ENCODE peak calls at places on chromosomes 16 and 17, in seven cellular contexts. One of them, this sample, is unnamed.

GRCh38 chr17:45784583-45785372 is 658 bp downstream of the CRHR1 start:
- DNase-seq in stimulated activated naive CD4-positive, alpha-beta T cell treated with Interleukin-2 at 50 U/mL for 16 hours: peak
- DNase-seq in stimulated activated CD4-positive, alpha-beta T cell treated with anti-CD3 and anti-CD28 coated beads, Interleukin-4, amount 100 ng/mL, for 48 hours: peak
- DNase-seq in stimulated activated CD8-positive, alpha-beta memory T cell treated with anti-CD3 and anti-CD28 coated beads, Interleukin-12 subunit alpha, Interleukin-12 subunit beta, amount 100 ng/mL, for 1 hour: no peak
- DNase-seq in mesenchymal stem cell: peak
- DNase-seq in NCI-H774: no peak
- DNase-seq in activated CD4-positive, alpha-beta T cell treated with anti-CD3 and anti-CD28 coated beads for 24 hours: no peak
- DNase-seq in this sample: no peak

GRCh38 chr17:80171681-80172080 is 1.9 kb downstream of the CARD14 start:
- DNase-seq in stimulated activated CD4-positive, alpha-beta T cell treated with anti-CD3 and anti-CD28 coated beads, Interleukin-4, amount 100 ng/mL, for 48 hours: no peak
- DNase-seq in stimulated activated CD8-positive, alpha-beta memory T cell treated with anti-CD3 and anti-CD28 coated beads, Interleukin-12 subunit alpha, Interleukin-12 subunit beta, amount 100 ng/mL, for 1 hour: no peak
- DNase-seq in activated CD4-positive, alpha-beta T cell treated with anti-CD3 and anti-CD28 coated beads for 24 hours: no peak
- DNase-seq in mesenchymal stem cell: no peak
- DNase-seq in NCI-H774: no peak
- DNase-seq in stimulated activated naive CD4-positive, alpha-beta T cell treated with Interleukin-2 at 50 U/mL for 16 hours: no peak
- DNase-seq in this sample: no peak

GRCh38 chr17:58279016-58279671 is 1.6 kb downstream of the MPO start:
- DNase-seq in stimulated activated CD8-positive, alpha-beta memory T cell treated with anti-CD3 and anti-CD28 coated beads, Interleukin-12 subunit alpha, Interleukin-12 subunit beta, amount 100 ng/mL, for 1 hour: no peak
- DNase-seq in stimulated activated CD4-positive, alpha-beta T cell treated with anti-CD3 and anti-CD28 coated beads, Interleukin-4, amount 100 ng/mL, for 48 hours: no peak
- DNase-seq in mesenchymal stem cell: no peak
- DNase-seq in stimulated activated naive CD4-positive, alpha-beta T cell treated with Interleukin-2 at 50 U/mL for 16 hours: no peak
- DNase-seq in activated CD4-positive, alpha-beta T cell treated with anti-CD3 and anti-CD28 coated beads for 24 hours: no peak
- DNase-seq in NCI-H774: no peak
- DNase-seq in this sample: peak

GRCh38 chr17:75536401-75536800 is 10.9 kb downstream of the LLGL2 start:
- DNase-seq in activated CD4-positive, alpha-beta T cell treated with anti-CD3 and anti-CD28 coated beads for 24 hours: no peak
- DNase-seq in stimulated activated CD8-positive, alpha-beta memory T cell treated with anti-CD3 and anti-CD28 coated beads, Interleukin-12 subunit alpha, Interleukin-12 subunit beta, amount 100 ng/mL, for 1 hour: no peak
- DNase-seq in NCI-H774: no peak
- DNase-seq in mesenchymal stem cell: no peak
- DNase-seq in stimulated activated CD4-positive, alpha-beta T cell treated with anti-CD3 and anti-CD28 coated beads, Interleukin-4, amount 100 ng/mL, for 48 hours: no peak
- DNase-seq in stimulated activated naive CD4-positive, alpha-beta T cell treated with Interleukin-2 at 50 U/mL for 16 hours: no peak
- DNase-seq in this sample: no peak

GRCh38 chr16:10787304-10787703 is 31.3 kb downstream of the TVP23A start:
- DNase-seq in mesenchymal stem cell: no peak
- DNase-seq in stimulated activated CD8-positive, alpha-beta memory T cell treated with anti-CD3 and anti-CD28 coated beads, Interleukin-12 subunit alpha, Interleukin-12 subunit beta, amount 100 ng/mL, for 1 hour: no peak
- DNase-seq in stimulated activated naive CD4-positive, alpha-beta T cell treated with Interleukin-2 at 50 U/mL for 16 hours: no peak
- DNase-seq in stimulated activated CD4-positive, alpha-beta T cell treated with anti-CD3 and anti-CD28 coated beads, Interleukin-4, amount 100 ng/mL, for 48 hours: no peak
- DNase-seq in activated CD4-positive, alpha-beta T cell treated with anti-CD3 and anti-CD28 coated beads for 24 hours: no peak
- DNase-seq in NCI-H774: no peak
- DNase-seq in this sample: no peak

GRCh38 chr17:19317359-19318095 is 45.0 kb downstream of the B9D1 start:
- DNase-seq in stimulated activated CD4-positive, alpha-beta T cell treated with anti-CD3 and anti-CD28 coated beads, Interleukin-4, amount 100 ng/mL, for 48 hours: no peak
- DNase-seq in NCI-H774: no peak
- DNase-seq in mesenchymal stem cell: peak
- DNase-seq in stimulated activated naive CD4-positive, alpha-beta T cell treated with Interleukin-2 at 50 U/mL for 16 hours: no peak
- DNase-seq in stimulated activated CD8-positive, alpha-beta memory T cell treated with anti-CD3 and anti-CD28 coated beads, Interleukin-12 subunit alpha, Interleukin-12 subunit beta, amount 100 ng/mL, for 1 hour: no peak
- DNase-seq in activated CD4-positive, alpha-beta T cell treated with anti-CD3 and anti-CD28 coated beads for 24 hours: no peak
- DNase-seq in this sample: peak

GRCh38 chr17:29663155-29663554 is 40.4 kb upstream of the CORO6 start:
- DNase-seq in stimulated activated CD4-positive, alpha-beta T cell treated with anti-CD3 and anti-CD28 coated beads, Interleukin-4, amount 100 ng/mL, for 48 hours: no peak
- DNase-seq in activated CD4-positive, alpha-beta T cell treated with anti-CD3 and anti-CD28 coated beads for 24 hours: no peak
- DNase-seq in NCI-H774: no peak
- DNase-seq in stimulated activated naive CD4-positive, alpha-beta T cell treated with Interleukin-2 at 50 U/mL for 16 hours: no peak
- DNase-seq in stimulated activated CD8-positive, alpha-beta memory T cell treated with anti-CD3 and anti-CD28 coated beads, Interleukin-12 subunit alpha, Interleukin-12 subunit beta, amount 100 ng/mL, for 1 hour: no peak
- DNase-seq in mesenchymal stem cell: peak
- DNase-seq in this sample: no peak

GRCh38 chr17:1122681-1123396 is 56.9 kb downstream of the ABR start:
- DNase-seq in mesenchymal stem cell: peak
- DNase-seq in stimulated activated CD8-positive, alpha-beta memory T cell treated with anti-CD3 and anti-CD28 coated beads, Interleukin-12 subunit alpha, Interleukin-12 subunit beta, amount 100 ng/mL, for 1 hour: peak
- DNase-seq in NCI-H774: no peak
- DNase-seq in stimulated activated naive CD4-positive, alpha-beta T cell treated with Interleukin-2 at 50 U/mL for 16 hours: peak
- DNase-seq in stimulated activated CD4-positive, alpha-beta T cell treated with anti-CD3 and anti-CD28 coated beads, Interleukin-4, amount 100 ng/mL, for 48 hours: peak
- DNase-seq in activated CD4-positive, alpha-beta T cell treated with anti-CD3 and anti-CD28 coated beads for 24 hours: peak
- DNase-seq in this sample: peak

GRCh38 chr17:75785770-75786538 is 1.3 kb downstream of the UNK start:
- DNase-seq in stimulated activated CD8-positive, alpha-beta memory T cell treated with anti-CD3 and anti-CD28 coated beads, Interleukin-12 subunit alpha, Interleukin-12 subunit beta, amount 100 ng/mL, for 1 hour: no peak
- DNase-seq in NCI-H774: no peak
- DNase-seq in mesenchymal stem cell: peak
- DNase-seq in activated CD4-positive, alpha-beta T cell treated with anti-CD3 and anti-CD28 coated beads for 24 hours: no peak
- DNase-seq in stimulated activated CD4-positive, alpha-beta T cell treated with anti-CD3 and anti-CD28 coated beads, Interleukin-4, amount 100 ng/mL, for 48 hours: no peak
- DNase-seq in stimulated activated naive CD4-positive, alpha-beta T cell treated with Interleukin-2 at 50 U/mL for 16 hours: no peak
- DNase-seq in this sample: no peak

GRCh38 chr17:10316986-10317834 is 55.6 kb downstream of the MYH13 start:
- DNase-seq in stimulated activated CD4-positive, alpha-beta T cell treated with anti-CD3 and anti-CD28 coated beads, Interleukin-4, amount 100 ng/mL, for 48 hours: no peak
- DNase-seq in activated CD4-positive, alpha-beta T cell treated with anti-CD3 and anti-CD28 coated beads for 24 hours: no peak
- DNase-seq in stimulated activated CD8-positive, alpha-beta memory T cell treated with anti-CD3 and anti-CD28 coated beads, Interleukin-12 subunit alpha, Interleukin-12 subunit beta, amount 100 ng/mL, for 1 hour: no peak
- DNase-seq in NCI-H774: no peak
- DNase-seq in stimulated activated naive CD4-positive, alpha-beta T cell treated with Interleukin-2 at 50 U/mL for 16 hours: peak
- DNase-seq in mesenchymal stem cell: peak
- DNase-seq in this sample: peak

GRCh38 chr17:6752068-6752909 is 3.6 kb upstream of the XAF1 start:
- DNase-seq in stimulated activated CD8-positive, alpha-beta memory T cell treated with anti-CD3 and anti-CD28 coated beads, Interleukin-12 subunit alpha, Interleukin-12 subunit beta, amount 100 ng/mL, for 1 hour: no peak
- DNase-seq in NCI-H774: no peak
- DNase-seq in mesenchymal stem cell: peak
- DNase-seq in stimulated activated CD4-positive, alpha-beta T cell treated with anti-CD3 and anti-CD28 coated beads, Interleukin-4, amount 100 ng/mL, for 48 hours: no peak
- DNase-seq in stimulated activated naive CD4-positive, alpha-beta T cell treated with Interleukin-2 at 50 U/mL for 16 hours: no peak
- DNase-seq in activated CD4-positive, alpha-beta T cell treated with anti-CD3 and anti-CD28 coated beads for 24 hours: no peak
- DNase-seq in this sample: peak

GRCh38 chr17:39925282-39926134 is 1.9 kb downstream of the ORMDL3 start:
- DNase-seq in stimulated activated CD4-positive, alpha-beta T cell treated with anti-CD3 and anti-CD28 coated beads, Interleukin-4, amount 100 ng/mL, for 48 hours: no peak
- DNase-seq in stimulated activated CD8-positive, alpha-beta memory T cell treated with anti-CD3 and anti-CD28 coated beads, Interleukin-12 subunit alpha, Interleukin-12 subunit beta, amount 100 ng/mL, for 1 hour: no peak
- DNase-seq in mesenchymal stem cell: no peak
- DNase-seq in stimulated activated naive CD4-positive, alpha-beta T cell treated with Interleukin-2 at 50 U/mL for 16 hours: no peak
- DNase-seq in activated CD4-positive, alpha-beta T cell treated with anti-CD3 and anti-CD28 coated beads for 24 hours: no peak
- DNase-seq in NCI-H774: no peak
- DNase-seq in this sample: no peak

GRCh38 chr17:7982666-7983065 is 19.7 kb upstream of the GUCY2D start:
- DNase-seq in mesenchymal stem cell: no peak
- DNase-seq in NCI-H774: no peak
- DNase-seq in stimulated activated CD8-positive, alpha-beta memory T cell treated with anti-CD3 and anti-CD28 coated beads, Interleukin-12 subunit alpha, Interleukin-12 subunit beta, amount 100 ng/mL, for 1 hour: no peak
- DNase-seq in activated CD4-positive, alpha-beta T cell treated with anti-CD3 and anti-CD28 coated beads for 24 hours: no peak
- DNase-seq in stimulated activated CD4-positive, alpha-beta T cell treated with anti-CD3 and anti-CD28 coated beads, Interleukin-4, amount 100 ng/mL, for 48 hours: no peak
- DNase-seq in stimulated activated naive CD4-positive, alpha-beta T cell treated with Interleukin-2 at 50 U/mL for 16 hours: no peak
- DNase-seq in this sample: no peak

This sample was measured in heart left ventricle.